ENCODE peak calls at places on chromosome 3, in five cellular contexts. B is OCI-LY7, M is left lung, F is pancreas, D is heart right ventricle. U is an unnamed sample.

GRCh38 chr3:195139091-195139875 is 131.7 kb downstream of the XXYLT1 start:
- DNase-seq in B (no peak), M (no peak), F (no peak), D (no peak), U (no peak)

GRCh38 chr3:121995190-121996137 is 26.6 kb downstream of the ILDR1 start:
- DNase-seq in B (peak), M (no peak), F (peak), D (peak), U (peak)

GRCh38 chr3:18740631-18741583 is 315.8 kb upstream of the SATB1 start:
- DNase-seq in B (peak), M (no peak), F (no peak), D (no peak), U (no peak)

GRCh38 chr3:59043391-59043790 is 6.4 kb downstream of the CFAP20DC start:
- DNase-seq in B (no peak), M (no peak), F (no peak), D (no peak), U (no peak)

GRCh38 chr3:178159691-178160090 is 376.5 kb upstream of the KCNMB2 start:
- DNase-seq in B (no peak), M (no peak), F (no peak), D (no peak), U (no peak)

GRCh38 chr3:109647985-109648384 is 310.6 kb upstream of the DPPA4 start:
- DNase-seq in B (no peak), M (no peak), F (no peak), D (no peak), U (no peak)

GRCh38 chr3:133893683-133894333 is 1.9 kb downstream of the RAB6B start:
- DNase-seq in B (no peak), M (no peak), F (no peak), D (no peak), U (no peak)

GRCh38 chr3:66582721-66583141 is 81.9 kb upstream of the LRIG1 start:
- DNase-seq in B (peak), M (no peak), F (no peak), D (no peak), U (peak)

GRCh38 chr3:171654809-171655208 is 155.5 kb downstream of the PLD1 start:
- DNase-seq in B (no peak), M (no peak), F (no peak), D (peak), U (peak)

GRCh38 chr3:17349093-17349492 is 393.3 kb downstream of the TBC1D5 start:
- DNase-seq in B (no peak), M (no peak), F (no peak), D (no peak), U (no peak)

GRCh38 chr3:57257678-57258077 is 30.1 kb downstream of the APPL1 start:
- DNase-seq in B (no peak), M (no peak), F (no peak), D (no peak), U (no peak)

GRCh38 chr3:195909645-195910498 is 1.5 kb upstream of the TNK2 start:
- DNase-seq in B (peak), M (peak), F (peak), D (peak), U (peak)

GRCh38 chr3:155076888-155077287 is 3.2 kb upstream of the MME start:
- DNase-seq in B (no peak), M (no peak), F (no peak), D (no peak), U (peak)

GRCh38 chr3:152834354-152835310 is at the start of gene P2RY1:
- DNase-seq in B (peak), M (peak), F (peak), D (peak), U (peak)

GRCh38 chr3:130395331-130395730 is 49.9 kb downstream of the COL6A5 start:
- DNase-seq in B (no peak), M (no peak), F (no peak), D (no peak), U (peak)

GRCh38 chr3:112089956-112090898 is 4.0 kb downstream of the C3orf52 start:
- DNase-seq in B (peak), M (no peak), F (no peak), D (no peak), U (no peak)

GRCh38 chr3:18103591-18103990 is 321.5 kb downstream of the SATB1 start:
- DNase-seq in B (no peak), M (no peak), F (no peak), D (no peak), U (no peak)

GRCh38 chr3:53318522-53318921 is 28.8 kb downstream of the DCP1A start:
- DNase-seq in B (no peak), M (no peak), F (no peak), D (no peak), U (peak)

GRCh38 chr3:157136647-157137387 is 23.1 kb downstream of the CCNL1 start:
- DNase-seq in B (no peak), M (no peak), F (peak), D (no peak), U (peak)

GRCh38 chr3:65483475-65483874 is 555.2 kb downstream of the MAGI1 start:
- DNase-seq in B (no peak), M (no peak), F (no peak), D (peak), U (peak)

GRCh38 chr3:73493543-73494314 is 131.0 kb downstream of the PDZRN3 start:
- DNase-seq in B (no peak), M (no peak), F (no peak), D (no peak), U (peak)

GRCh38 chr3:112514527-112515128 is 15.4 kb upstream of the BTLA start:
- DNase-seq in B (no peak), M (no peak), F (no peak), D (no peak), U (peak)

GRCh38 chr3:167669699-167670098 is 16.0 kb upstream of the WDR49 start:
- DNase-seq in B (no peak), M (no peak), F (no peak), D (no peak), U (no peak)

DNA sequence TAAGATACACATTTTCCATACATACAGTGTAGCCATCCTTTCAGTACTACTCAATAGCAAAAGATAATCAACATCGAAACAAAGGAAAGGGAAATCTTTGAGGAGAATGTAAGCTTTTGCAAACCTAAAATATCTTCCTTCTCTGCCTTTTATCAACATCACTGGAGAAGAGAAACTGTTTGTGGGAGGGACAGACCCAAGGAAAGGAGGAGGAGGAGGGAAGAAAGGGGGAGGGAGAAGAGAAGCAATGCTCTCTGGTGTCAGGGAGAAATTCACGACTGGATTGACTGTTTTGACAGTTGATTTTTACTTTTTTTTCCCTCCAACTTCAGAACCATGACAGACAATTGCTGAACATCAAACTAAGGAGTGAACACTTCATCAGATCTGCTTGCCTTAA is 133.3 kb downstream of the CD47 start:
- DNase-seq in B (no peak), M (no peak), F (no peak), D (no peak), U (no peak)
- H3K4me3 ChIP-seq in B (no peak), M (no peak), F (no peak), D (peak), U (peak)

DNA sequence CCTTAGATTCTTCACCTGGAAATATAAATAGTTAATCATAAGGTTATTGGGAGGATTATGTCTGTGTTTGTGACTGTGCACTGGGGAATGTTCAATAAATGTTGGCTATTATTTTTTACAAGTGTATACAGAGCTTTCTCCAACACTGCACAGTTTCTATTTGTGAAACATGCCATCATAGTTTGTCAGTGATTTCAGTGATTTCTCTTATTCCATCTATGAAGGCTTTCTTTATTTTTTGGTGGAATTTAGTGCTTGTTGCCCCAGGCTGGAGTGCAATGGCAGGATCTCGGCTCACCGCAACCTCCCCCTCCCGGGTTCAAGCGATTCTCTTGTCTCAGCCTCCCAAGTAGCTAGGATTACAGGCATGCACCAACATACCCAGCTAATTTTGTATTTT is 545.0 kb upstream of the GRM7 start:
- DNase-seq in B (no peak), M (peak), F (no peak), D (no peak), U (no peak)
- TF ChIP-seq CTCF in B (no peak), M (no peak), F (no peak), D (no peak), U (no peak)

DNA sequence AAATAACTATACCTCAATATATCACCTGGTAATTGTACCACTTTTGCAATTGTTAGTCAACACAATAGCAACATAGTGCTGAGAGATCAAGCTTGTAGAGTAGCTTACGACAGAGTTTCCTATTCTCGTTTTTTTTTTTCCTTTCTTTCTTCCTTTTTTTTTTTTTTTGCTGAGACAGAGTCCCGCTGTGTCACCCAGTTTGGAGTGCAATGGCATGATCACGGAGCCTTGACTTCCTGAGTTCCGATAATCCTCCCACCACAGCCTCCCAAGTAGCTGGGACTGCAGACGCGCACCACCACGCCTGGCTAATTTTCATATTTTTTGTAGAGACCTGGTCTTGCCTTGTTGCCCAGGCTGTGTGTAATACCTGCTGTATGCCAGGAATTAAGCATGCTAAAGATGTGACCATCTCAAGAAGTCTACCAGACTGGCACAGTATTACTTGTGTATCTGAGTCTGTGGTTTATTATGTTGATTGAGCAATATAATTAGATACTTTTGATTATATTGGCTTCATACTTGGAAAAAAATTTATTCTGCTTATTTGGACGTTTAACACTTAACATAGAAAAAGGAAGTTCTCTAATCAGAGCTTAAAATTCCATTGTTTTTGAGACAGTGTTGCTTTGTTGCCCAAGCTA is 3.0 kb downstream of the SELENOT start:
- DNase-seq in B (peak), M (no peak), F (no peak), D (no peak), U (no peak)
- H3K4me3 ChIP-seq in B (peak), M (peak), F (no peak), D (peak), U (no peak)

GRCh38 chr3:142543307-142543706 is 35.2 kb downstream of the ATR start:
- DNase-seq in B (no peak), M (no peak), F (no peak), D (no peak), U (no peak)
- TF ChIP-seq CTCF in B (no peak), M (no peak), F (no peak), D (no peak), U (no peak)

GRCh38 chr3:127226946-127227842 is 34.3 kb downstream of the PRR23E start:
- DNase-seq in B (no peak), M (no peak), F (no peak), D (no peak), U (no peak)

GRCh38 chr3:127222664-127223063 is 29.7 kb downstream of the PRR23E start:
- DNase-seq in B (no peak), M (no peak), F (no peak), D (no peak), U (no peak)

GRCh38 chr3:127224118-127224517 is 31.2 kb downstream of the PRR23E start:
- DNase-seq in B (no peak), M (no peak), F (no peak), D (no peak), U (no peak)

GRCh38 chr3:127228866-127229265 is 35.9 kb downstream of the PRR23E start:
- DNase-seq in B (no peak), M (no peak), F (no peak), D (no peak), U (no peak)

GRCh38 chr3:127226451-127226850 is 33.5 kb downstream of the PRR23E start:
- DNase-seq in B (no peak), M (no peak), F (no peak), D (no peak), U (no peak)
- H3K4me3 ChIP-seq in B (no peak), M (no peak), F (no peak), D (no peak), U (no peak)

DNA sequence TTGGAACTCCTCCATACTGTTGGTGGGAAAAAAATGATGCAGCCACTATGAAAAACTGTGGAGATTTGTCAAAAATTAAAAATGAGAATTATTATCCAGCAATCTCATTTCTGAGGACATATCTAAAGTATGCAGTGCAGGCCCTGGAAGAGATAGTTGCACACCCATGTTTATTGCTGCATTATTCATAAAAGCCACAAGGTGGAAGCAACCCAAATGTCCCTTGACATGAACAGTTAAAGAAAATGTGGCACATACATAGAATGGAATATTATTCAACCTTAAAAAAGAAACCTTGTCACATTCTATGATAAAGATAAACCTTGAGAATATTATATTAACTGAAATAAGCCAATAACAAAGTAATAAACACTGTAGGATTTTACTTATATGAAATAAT is 80.9 kb upstream of the ARHGEF26 start:
- DNase-seq in B (peak), M (no peak), F (no peak), D (no peak), U (peak)
- TF ChIP-seq CTCF in B (peak), M (peak), F (no peak), D (no peak), U (peak)

GRCh38 chr3:128649264-128649663 is 1.4 kb downstream of the RPN1 start:
- DNase-seq in B (no peak), M (no peak), F (no peak), D (no peak), U (no peak)

GRCh38 chr3:128647307-128647706 is 3.3 kb downstream of the RPN1 start:
- DNase-seq in B (no peak), M (no peak), F (no peak), D (no peak), U (no peak)

GRCh38 chr3:128650096-128651050 is at the start of gene RPN1:
- DNase-seq in B (peak), M (peak), F (peak), D (peak), U (peak)

GRCh38 chr3:128648402-128648801 is 2.2 kb downstream of the RPN1 start:
- DNase-seq in B (no peak), M (no peak), F (no peak), D (no peak), U (no peak)
- H3K4me3 ChIP-seq in B (peak), M (peak), F (peak), D (peak), U (peak)

DNA sequence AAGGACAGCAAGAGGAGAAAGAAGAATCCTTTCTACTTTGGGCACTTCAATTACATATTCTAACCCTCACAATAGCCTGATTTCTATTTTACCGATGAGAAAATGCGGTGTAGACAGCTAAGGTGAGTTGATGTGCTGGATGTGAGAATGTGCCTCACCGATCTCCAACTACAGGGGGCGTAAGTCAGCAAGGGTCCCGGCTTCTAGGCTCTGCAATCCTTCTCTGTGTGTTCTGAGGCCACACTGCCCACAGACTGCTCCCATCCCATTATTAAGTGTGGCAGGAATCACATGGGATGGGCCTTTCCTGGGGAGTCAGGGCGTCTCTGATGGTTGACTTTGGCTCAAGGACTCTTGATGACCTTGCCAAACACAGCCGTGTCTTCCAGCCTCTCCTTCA is 23.6 kb upstream of the RPL35A start:
- DNase-seq in B (peak), M (no peak), F (no peak), D (no peak), U (no peak)
- TF ChIP-seq CTCF in B (peak), M (no peak), F (no peak), D (no peak), U (peak)

DNA sequence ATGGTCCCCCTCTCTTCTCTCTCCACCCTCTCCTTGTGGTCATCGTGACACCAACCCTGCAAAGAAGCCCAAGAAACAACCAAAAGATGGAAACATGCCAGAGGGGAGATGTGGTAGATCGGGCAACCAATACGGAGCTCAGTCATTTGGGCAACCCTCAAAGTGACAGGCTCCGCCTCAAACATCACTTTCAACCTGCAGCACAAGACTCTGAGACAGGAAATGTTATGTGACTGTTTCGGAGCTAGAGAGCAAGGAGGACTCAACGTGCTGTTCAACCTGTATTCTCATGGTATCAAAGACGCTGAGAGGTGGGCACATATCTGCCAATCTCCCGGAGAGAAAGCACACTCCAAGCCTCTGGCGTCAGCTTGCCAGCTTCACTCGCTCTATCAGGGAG is 28.5 kb upstream of the B3GNT5 start:
- DNase-seq in B (no peak), M (no peak), F (no peak), D (no peak), U (no peak)
- H3K4me3 ChIP-seq in B (no peak), M (no peak), F (no peak), D (no peak), U (no peak)

GRCh38 chr3:98991393-98991792 is 89.9 kb upstream of the DCBLD2 start:
- DNase-seq in B (peak), M (no peak), F (no peak), D (no peak), U (no peak)
- TF ChIP-seq CTCF in B (peak), M (no peak), F (no peak), D (no peak), U (peak)

U was measured in fibroblast of mammary gland.